ENCODE peak calls at places on chromosomes 11 and 22, in four cellular contexts. S is stomach, F is endothelial cell of umbilical vein, P is heart right ventricle. H is an unnamed sample.

GRCh38 chr11:86152006-86152862 is 83.3 kb upstream of the PICALM start:
- DNase-seq in S (no peak), F (peak; percentile 65), P (no peak), H (peak; percentile 66)

GRCh38 chr11:43921561-43922294 is 20.7 kb upstream of the C11orf96 start:
- DNase-seq in S (no peak), F (no peak), P (no peak), H (no peak)

GRCh38 chr11:20937826-20938225 is 268.4 kb downstream of the NELL1 start:
- DNase-seq in S (no peak), F (no peak), P (no peak), H (no peak)

GRCh38 chr11:134049303-134049702 is 19.6 kb upstream of the JAM3 start:
- DNase-seq in S (peak; percentile 14), F (no peak), P (no peak), H (no peak)

GRCh38 chr11:76769645-76770586 is 13.2 kb upstream of the TSKU start:
- DNase-seq in S (peak; percentile 82), F (no peak), P (no peak), H (peak; percentile 37)

GRCh38 chr11:86515297-86516094 is 140.8 kb downstream of the CCDC81 start:
- DNase-seq in S (no peak), F (peak; percentile 98), P (no peak), H (peak; percentile 86)

GRCh38 chr11:111978028-111978771 is 41.1 kb downstream of the DIXDC1 start:
- DNase-seq in S (no peak), F (peak; percentile 79), P (peak; percentile 73), H (peak; percentile 72)

GRCh38 chr11:48142886-48143285 is 73.7 kb upstream of the OR4B1 start:
- DNase-seq in S (no peak), F (no peak), P (no peak), H (no peak)

GRCh38 chr11:6413791-6414231 is 5.1 kb downstream of the APBB1 start:
- DNase-seq in S (no peak), F (no peak), P (no peak), H (no peak)

GRCh38 chr11:83571301-83571700 is 285.1 kb upstream of the CCDC90B start:
- DNase-seq in S (no peak), F (no peak), P (no peak), H (peak; percentile 59)

GRCh38 chr11:14312736-14313438 is 46.1 kb downstream of the RRAS2 start:
- DNase-seq in S (no peak), F (no peak), P (no peak), H (peak; percentile 60)

GRCh38 chr11:123083623-123084029 is 21.7 kb upstream of the HSPA8 start:
- DNase-seq in S (peak; percentile 76), F (peak; percentile 96), P (peak; percentile 94), H (peak; percentile 96)

GRCh38 chr11:62392944-62393628 is 25.7 kb upstream of the SCGB1A1 start:
- DNase-seq in S (no peak), F (no peak), P (no peak), H (peak; percentile 58)

GRCh38 chr11:17607572-17608570 is 60.8 kb downstream of the OTOG start:
- DNase-seq in S (no peak), F (no peak), P (no peak), H (no peak)

GRCh38 chr11:27429740-27430451 is 42.7 kb downstream of the LGR4 start:
- DNase-seq in S (no peak), F (no peak), P (no peak), H (peak; percentile 75)

GRCh38 chr11:32891657-32892354 is 805 bp upstream of the QSER1 start:
- DNase-seq in S (no peak), F (peak; percentile 11), P (peak; percentile 12), H (peak; percentile 17)

GRCh38 chr11:10305964-10306918 is 1.4 kb downstream of the ADM start:
- DNase-seq in S (peak; percentile 34), F (peak; percentile 43), P (peak; percentile 21), H (no peak)

GRCh38 chr22:26568207-26568706 is 21.7 kb downstream of the TPST2 start:
- DNase-seq in S (no peak), F (peak; percentile 57), P (no peak), H (peak; percentile 96)

GRCh38 chr11:8262552-8263108 is 1.0 kb downstream of the LMO1 start:
- DNase-seq in S (peak; percentile 43), F (peak; percentile 31), P (no peak), H (peak; percentile 21)

GRCh38 chr22:41478891-41479521 is 10.1 kb downstream of the ACO2 start:
- DNase-seq in S (no peak), F (no peak), P (no peak), H (no peak)

GRCh38 chr22:31085493-31085824 is 4.3 kb downstream of the SMTN start:
- DNase-seq in S (no peak), F (no peak), P (peak; percentile 65), H (no peak)

GRCh38 chr22:31084811-31085492 is 3.8 kb downstream of the SMTN start:
- DNase-seq in S (peak; percentile 91), F (peak; percentile 71), P (peak; percentile 89), H (no peak)

GRCh38 chr22:31082606-31083376 is 1.7 kb downstream of the SMTN start:
- DNase-seq in S (peak; percentile 69), F (peak; percentile 55), P (peak; percentile 87), H (peak; percentile 65)

GRCh38 chr22:31083377-31083768 is 2.3 kb downstream of the SMTN start:
- DNase-seq in S (peak; percentile 92), F (no peak), P (peak; percentile 10), H (no peak)

DNA sequence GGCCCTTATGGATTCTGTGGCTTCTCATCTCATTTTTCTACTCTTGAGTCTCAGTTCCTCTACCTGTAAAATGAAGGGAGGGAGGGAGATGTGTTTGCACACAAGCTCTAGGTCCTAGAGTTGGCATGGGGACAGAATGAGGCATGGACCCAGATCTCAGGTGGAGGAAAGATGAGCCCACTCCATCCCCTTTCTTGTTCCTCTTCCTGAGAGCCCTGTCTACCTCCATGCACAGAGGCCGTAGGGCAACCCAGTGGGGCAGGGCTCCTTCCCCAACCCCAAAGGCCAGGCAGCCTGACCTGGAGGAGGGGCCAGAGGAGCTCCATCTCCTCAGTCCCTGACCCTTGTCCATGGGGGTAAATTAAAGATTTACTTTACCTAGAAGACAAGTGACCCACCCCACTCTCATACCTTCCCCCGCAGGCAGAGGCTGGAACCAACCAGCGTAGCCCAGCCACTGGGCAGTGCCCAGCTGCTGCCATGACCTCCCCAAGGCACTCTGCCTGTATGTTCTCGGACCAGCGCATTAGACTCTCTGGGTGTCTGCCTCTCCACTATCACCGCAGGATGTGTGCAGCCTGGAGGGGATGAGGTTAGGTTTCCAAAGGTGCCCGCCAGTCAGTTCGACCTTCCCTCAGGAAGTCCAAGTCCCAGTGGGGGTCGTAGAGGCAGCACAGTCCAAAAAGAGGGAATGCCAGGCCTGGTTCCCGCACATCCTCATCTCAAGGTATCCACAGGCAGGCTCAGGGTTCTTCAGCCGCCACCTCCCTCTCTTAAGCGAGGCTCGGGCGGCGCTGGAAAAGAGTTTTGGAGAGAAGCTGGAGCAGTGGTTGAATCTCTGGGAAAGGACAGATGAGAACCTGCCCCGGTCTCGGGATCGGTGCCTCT is 3.0 kb downstream of the SMTN start:
- DNase-seq in S (no peak), F (no peak), P (no peak), H (no peak)
- H3K36me3 ChIP-seq in S (peaks cover 18% of the 10 kb centered on the region), F (peaks cover 21% of the 10 kb centered on the region), P (peaks cover 3% of the 10 kb centered on the region), H (peaks cover 19% of the 10 kb centered on the region)

DNA sequence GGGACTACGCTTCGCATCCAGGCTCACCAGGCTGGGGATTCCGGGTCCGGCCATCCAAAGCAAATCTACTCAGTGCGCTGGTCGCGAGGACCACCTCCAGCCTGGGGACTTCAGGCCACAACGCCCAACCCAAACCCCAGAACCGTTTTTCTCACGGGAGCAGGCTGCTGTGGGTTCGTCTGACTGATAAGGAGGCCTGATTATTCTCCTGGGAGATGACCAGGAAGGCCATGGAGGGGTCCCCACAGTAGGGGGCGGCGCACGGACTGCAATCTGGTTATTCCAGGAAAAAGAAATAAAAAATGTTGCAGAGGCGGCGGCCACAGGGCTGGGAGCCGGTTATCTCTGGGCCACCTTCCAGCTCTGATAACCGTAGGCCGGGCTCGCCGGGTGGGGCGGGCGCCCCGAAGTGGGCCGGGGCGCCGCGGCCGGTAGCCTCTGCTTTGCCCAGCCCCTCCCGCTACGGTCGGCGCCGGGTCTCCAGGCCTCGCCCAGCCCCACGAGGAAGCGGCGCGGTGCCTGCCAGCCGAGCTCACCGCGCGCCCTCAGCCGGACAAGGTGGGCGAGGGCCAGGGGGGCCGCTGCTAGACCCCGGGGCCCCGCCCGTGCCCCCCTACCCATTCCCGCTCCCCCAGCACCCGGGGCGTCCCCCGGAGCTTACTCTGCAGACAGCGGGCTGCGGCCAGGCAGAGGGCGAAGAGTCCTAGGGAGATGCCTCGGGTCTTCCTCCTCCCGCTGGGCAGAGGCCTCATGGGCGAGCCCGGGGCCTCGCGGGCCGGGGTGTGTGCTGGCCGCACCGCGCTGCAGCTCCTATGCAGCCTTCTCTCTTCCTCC is 450 bp downstream of the VSTM5 start:
- DNase-seq in S (peak; percentile 71), F (peak; percentile 6), P (peak; percentile 7), H (no peak)
- H3K4me3 ChIP-seq in S (peak overlapping the region; percentile 53), F (no peak overlapping the region), P (peak overlapping the region; percentile 54), H (peak overlapping the region; percentile 40)

GRCh38 chr11:74842967-74843366 is 94.3 kb downstream of the RNF169 start:
- DNase-seq in S (no peak), F (no peak), P (no peak), H (no peak)
- TF ChIP-seq CTCF in S (no peak), F (no peak), P (no peak), H (no peak)

DNA sequence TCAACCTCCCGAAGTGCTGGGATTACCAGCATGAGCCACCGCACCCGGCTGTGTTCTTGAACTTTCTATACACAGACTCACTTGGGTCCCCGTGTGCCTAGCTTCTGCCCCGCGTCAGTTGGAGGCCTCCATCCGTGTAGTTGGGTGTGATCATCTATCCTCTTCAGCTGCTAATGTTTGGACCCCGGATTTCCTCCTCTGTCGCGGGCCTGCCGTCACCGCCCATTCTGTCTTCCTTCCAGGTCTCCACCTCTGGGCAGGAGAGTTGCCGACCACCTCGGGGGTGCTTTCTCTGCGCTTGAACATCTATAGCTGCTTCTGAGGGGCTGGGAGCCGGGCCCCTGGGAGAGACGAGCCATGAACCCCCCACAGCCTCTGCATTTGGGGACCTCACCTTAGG is 5.5 kb downstream of the CDC42EP1 start:
- DNase-seq in S (no peak), F (no peak), P (no peak), H (no peak)
- H3K36me3 ChIP-seq in S (peaks cover 20% of the 10 kb centered on the region), F (peaks cover 32% of the 10 kb centered on the region), P (no peaks in the 10 kb centered on the region), H (peaks cover 20% of the 10 kb centered on the region)

GRCh38 chr22:35883028-35883620 is 145.5 kb downstream of the RBFOX2 start:
- DNase-seq in S (no peak), F (peak; percentile 78), P (peak; percentile 38), H (peak; percentile 73)
- H3K4me3 ChIP-seq in S (no peak overlapping the region), F (peak overlapping the region; percentile 17), P (no peak overlapping the region), H (no peak overlapping the region)

H was measured in bronchial epithelial cell.